ENCODE peak calls at places on chromosomes 7 and 10, in nine cellular contexts. N is fibroblast of lung; U is epithelial cell of prostate; D is CD8-positive, alpha-beta memory T cell; I is caudate nucleus; Z is aorta; W is lower lobe of right lung; L is left lung; J is left ventricle myocardium inferior. M is an unnamed sample.

GRCh38 chr10:101011517-101012423 is 12.2 kb downstream of the LZTS2 start:
- DNase-seq in N (no peak), U (no peak), D (no peak), I (no peak), Z (peak), W (no peak), L (no peak), J (no peak), M (no peak)

GRCh38 chr10:78552261-78552811 is 516.4 kb upstream of the ZMIZ1 start:
- DNase-seq in N (peak), U (no peak), D (no peak), I (peak), Z (peak), W (no peak), L (no peak), J (peak), M (no peak)

GRCh38 chr10:21497177-21497807 is 28.2 kb downstream of the SKIDA1 start:
- DNase-seq in N (peak), U (peak), D (peak), I (peak), Z (peak), W (peak), L (peak), J (peak), M (peak)

GRCh38 chr7:156334636-156335035 is 305.9 kb upstream of the RNF32 start:
- DNase-seq in N (no peak), U (peak), D (no peak), I (no peak), Z (no peak), W (no peak), L (no peak), J (no peak), M (peak)

GRCh38 chr7:154259396-154259795 is 207.2 kb downstream of the DPP6 start:
- DNase-seq in N (no peak), U (no peak), D (no peak), I (no peak), Z (no peak), W (no peak), L (no peak), J (no peak), M (no peak)

GRCh38 chr10:96334888-96335526 is 23.8 kb downstream of the OPALIN start:
- DNase-seq in N (peak), U (peak), D (no peak), I (no peak), Z (no peak), W (no peak), L (no peak), J (no peak), M (no peak)

GRCh38 chr7:115548756-115549155 is 481.8 kb downstream of the TFEC start:
- DNase-seq in N (no peak), U (no peak), D (no peak), I (no peak), Z (no peak), W (no peak), L (no peak), J (no peak), M (no peak)

GRCh38 chr10:63429280-63429679 is 36.5 kb downstream of the JMJD1C start:
- DNase-seq in N (peak), U (no peak), D (no peak), I (no peak), Z (no peak), W (no peak), L (no peak), J (no peak), M (no peak)

GRCh38 chr10:123464428-123465323 is 201.5 kb upstream of the GPR26 start:
- DNase-seq in N (no peak), U (no peak), D (no peak), I (no peak), Z (no peak), W (no peak), L (no peak), J (no peak), M (no peak)

GRCh38 chr10:76150139-76150885 is 718.9 kb downstream of the LRMDA start:
- DNase-seq in N (peak), U (peak), D (no peak), I (no peak), Z (no peak), W (peak), L (no peak), J (no peak), M (no peak)

GRCh38 chr10:63866075-63866746 is 345.0 kb downstream of the REEP3 start:
- DNase-seq in N (peak), U (no peak), D (no peak), I (peak), Z (peak), W (no peak), L (no peak), J (no peak), M (peak)

GRCh38 chr7:15686957-15687644 is 618 bp upstream of the MEOX2 start:
- DNase-seq in N (peak), U (no peak), D (no peak), I (no peak), Z (peak), W (no peak), L (peak), J (peak), M (no peak)

GRCh38 chr10:32731527-32731926 is 226.5 kb downstream of the ITGB1 start:
- DNase-seq in N (no peak), U (peak), D (no peak), I (no peak), Z (no peak), W (no peak), L (no peak), J (no peak), M (peak)

GRCh38 chr10:78700413-78700812 is 368.4 kb upstream of the ZMIZ1 start:
- DNase-seq in N (no peak), U (peak), D (no peak), I (no peak), Z (no peak), W (no peak), L (no peak), J (peak), M (no peak)

GRCh38 chr10:106360870-106361269 is 803.6 kb downstream of the SORCS1 start:
- DNase-seq in N (peak), U (peak), D (no peak), I (no peak), Z (no peak), W (no peak), L (no peak), J (no peak), M (peak)

GRCh38 chr7:101386177-101386557 is 23.5 kb downstream of the COL26A1 start:
- DNase-seq in N (no peak), U (no peak), D (no peak), I (no peak), Z (no peak), W (no peak), L (no peak), J (no peak), M (no peak)
- H3K27ac ChIP-seq in N (no peak), U (no peak), D (no peak), I (no peak), Z (no peak), W (no peak), L (no peak), J (no peak), M (no peak)

GRCh38 chr7:6016653-6016966 is 7.5 kb downstream of the AIMP2 start:
- DNase-seq in N (no peak), U (no peak), D (no peak), I (no peak), Z (no peak), W (no peak), L (no peak), J (no peak), M (no peak)

GRCh38 chr7:6011541-6011940 is 2.5 kb downstream of the AIMP2 start:
- DNase-seq in N (no peak), U (no peak), D (no peak), I (no peak), Z (no peak), W (no peak), L (no peak), J (no peak), M (no peak)

GRCh38 chr7:6012355-6013104 is 3.5 kb downstream of the AIMP2 start:
- DNase-seq in N (no peak), U (no peak), D (no peak), I (no peak), Z (no peak), W (no peak), L (no peak), J (no peak), M (no peak)

DNA sequence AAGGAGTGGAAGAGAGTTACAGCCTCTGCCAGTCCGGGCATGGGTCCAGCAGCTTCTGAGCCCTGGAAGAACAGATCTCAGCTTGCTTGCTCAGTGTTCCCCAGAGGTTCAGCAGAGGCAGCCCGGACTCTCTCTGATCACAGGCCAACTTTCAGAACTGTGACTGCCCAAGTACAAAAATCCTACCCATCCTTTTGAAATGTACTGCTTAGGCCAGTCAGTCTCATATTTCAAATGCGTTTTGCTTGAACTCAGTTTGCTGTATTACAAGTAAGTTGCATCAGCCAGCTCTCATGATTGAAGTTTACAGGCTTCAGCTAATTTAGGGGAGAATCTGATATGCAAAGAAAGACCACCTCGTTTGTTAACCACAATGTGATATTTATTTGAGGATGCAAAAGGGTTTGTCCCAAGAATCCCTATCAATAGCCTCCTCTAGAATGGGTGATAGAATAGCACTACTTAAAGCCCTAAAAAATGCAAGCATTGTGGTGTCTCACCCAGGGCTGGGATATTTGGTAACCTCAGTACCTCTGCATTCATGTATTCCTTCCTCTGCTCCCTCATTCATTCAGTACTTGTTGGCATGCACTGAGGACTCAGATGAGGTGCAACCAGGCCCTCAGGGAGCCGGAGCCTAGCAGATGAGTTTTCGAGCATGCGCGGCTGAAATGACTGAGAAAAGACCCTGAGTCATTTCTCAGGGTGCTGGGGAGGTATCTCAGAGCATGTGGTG is 7.0 kb downstream of the AIMP2 start:
- DNase-seq in N (peak), U (no peak), D (no peak), I (no peak), Z (peak), W (peak), L (no peak), J (peak), M (no peak)
- H3K27ac ChIP-seq in N (peak), U (peak), D (peak), I (no peak), Z (no peak), W (peak), L (no peak), J (peak), M (no peak)

DNA sequence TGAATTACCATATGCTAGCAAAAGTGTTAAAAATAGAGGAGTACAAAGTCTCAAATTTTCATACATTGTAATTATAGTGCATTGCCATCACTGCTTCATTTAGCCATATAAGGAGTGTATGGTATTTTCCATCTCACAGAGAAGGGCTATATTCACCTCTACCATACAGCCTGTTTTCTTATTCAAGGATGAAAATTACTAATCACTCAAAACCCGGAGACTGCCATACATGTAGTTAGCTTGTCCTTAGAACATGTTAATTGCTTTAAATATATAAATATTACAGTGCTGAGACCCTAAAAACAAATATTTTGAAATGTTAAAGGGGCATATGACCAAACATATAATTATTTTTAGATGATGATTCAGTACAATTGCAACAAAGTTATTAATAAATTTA is 49.4 kb downstream of the CPEB3 start:
- DNase-seq in N (no peak), U (no peak), D (no peak), I (no peak), Z (no peak), W (no peak), L (no peak), J (no peak), M (no peak)
- H3K27ac ChIP-seq in N (no peak), U (peak), D (no peak), I (peak), Z (no peak), W (peak), L (peak), J (peak), M (no peak)

GRCh38 chr7:31933481-31933880 is 136.7 kb downstream of the PDE1C start:
- DNase-seq in N (no peak), U (no peak), D (no peak), I (no peak), Z (no peak), W (no peak), L (no peak), J (no peak), M (no peak)

GRCh38 chr7:31934551-31934950 is 135.7 kb downstream of the PDE1C start:
- DNase-seq in N (no peak), U (no peak), D (no peak), I (no peak), Z (no peak), W (no peak), L (no peak), J (no peak), M (no peak)

GRCh38 chr7:31935671-31936070 is 134.5 kb downstream of the PDE1C start:
- DNase-seq in N (no peak), U (no peak), D (no peak), I (no peak), Z (no peak), W (no peak), L (no peak), J (no peak), M (no peak)

GRCh38 chr7:31937982-31938381 is 132.2 kb downstream of the PDE1C start:
- DNase-seq in N (no peak), U (no peak), D (no peak), I (no peak), Z (no peak), W (no peak), L (no peak), J (no peak), M (no peak)

GRCh38 chr7:31935115-31935514 is 135.1 kb downstream of the PDE1C start:
- DNase-seq in N (no peak), U (no peak), D (no peak), I (no peak), Z (no peak), W (no peak), L (no peak), J (no peak), M (peak)
- H3K27ac ChIP-seq in N (no peak), U (no peak), D (no peak), I (no peak), Z (no peak), W (no peak), L (no peak), J (peak), M (no peak)

GRCh38 chr7:27677912-27678612 is 15.4 kb upstream of the HIBADH start:
- DNase-seq in N (peak), U (peak), D (no peak), I (no peak), Z (no peak), W (no peak), L (no peak), J (no peak), M (peak)
- H3K27ac ChIP-seq in N (peak), U (peak), D (no peak), I (peak), Z (peak), W (no peak), L (peak), J (peak), M (peak)

GRCh38 chr7:30745251-30745650 is 6.7 kb upstream of the INMT start:
- DNase-seq in N (no peak), U (no peak), D (no peak), I (no peak), Z (no peak), W (no peak), L (no peak), J (no peak), M (no peak)
- H3K27ac ChIP-seq in N (no peak), U (no peak), D (no peak), I (no peak), Z (no peak), W (no peak), L (no peak), J (peak), M (no peak)

M was measured in foreskin keratinocyte.